ENCODE peak calls at places on chromosome 6, in six cellular contexts. C is SK-N-SH, Q is H1, O is HepG2, V is K562, G is GM12878. I is an unnamed sample.

GRCh38 chr6:107030151-107030550 is 2.2 kb downstream of the MTRES1 start:
- DNase-seq in G (no peak), Q (no peak), O (no peak), V (no peak), C (no peak), I (no peak)

GRCh38 chr6:158031445-158032353 is 50.0 kb downstream of the SYNJ2 start:
- DNase-seq in G (no peak), O (no peak), Q (no peak), V (peak), C (peak), I (peak)

GRCh38 chr6:128725271-128726233 is 157.4 kb upstream of the LAMA2 start:
- DNase-seq in O (peak), V (peak), C (peak), Q (no peak), G (no peak), I (no peak)

GRCh38 chr6:1554881-1555569 is 54.7 kb upstream of the FOXC1 start:
- DNase-seq in G (no peak), V (peak), O (no peak), Q (no peak), C (peak), I (no peak)

GRCh38 chr6:26163733-26164505 is 76.7 kb downstream of the HFE start:
- DNase-seq in Q (no peak), V (no peak), G (no peak), O (no peak), C (no peak), I (no peak)

GRCh38 chr6:158565122-158565429 is 5.2 kb downstream of the TMEM181 start:
- DNase-seq in V (no peak), C (no peak), Q (no peak), O (no peak), G (no peak), I (no peak)

GRCh38 chr6:83514877-83515466 is 2.6 kb downstream of the PRSS35 start:
- DNase-seq in O (peak), G (peak), C (peak), Q (no peak), V (peak), I (no peak)

GRCh38 chr6:85449388-85449817 is 480 bp upstream of the NT5E start:
- DNase-seq in G (peak), Q (no peak), O (no peak), C (no peak), V (no peak), I (no peak)

GRCh38 chr6:65638047-65638831 is 68.8 kb downstream of the EYS start:
- DNase-seq in V (no peak), C (peak), G (no peak), Q (no peak), O (peak), I (no peak)

GRCh38 chr6:151494235-151494950 is 576 bp downstream of the CCDC170 start:
- DNase-seq in Q (no peak), C (peak), G (no peak), V (no peak), O (peak), I (no peak)

GRCh38 chr6:11242709-11243108 is 10.2 kb upstream of the NEDD9 start:
- DNase-seq in O (no peak), C (no peak), Q (no peak), V (no peak), G (no peak), I (no peak)

DNA sequence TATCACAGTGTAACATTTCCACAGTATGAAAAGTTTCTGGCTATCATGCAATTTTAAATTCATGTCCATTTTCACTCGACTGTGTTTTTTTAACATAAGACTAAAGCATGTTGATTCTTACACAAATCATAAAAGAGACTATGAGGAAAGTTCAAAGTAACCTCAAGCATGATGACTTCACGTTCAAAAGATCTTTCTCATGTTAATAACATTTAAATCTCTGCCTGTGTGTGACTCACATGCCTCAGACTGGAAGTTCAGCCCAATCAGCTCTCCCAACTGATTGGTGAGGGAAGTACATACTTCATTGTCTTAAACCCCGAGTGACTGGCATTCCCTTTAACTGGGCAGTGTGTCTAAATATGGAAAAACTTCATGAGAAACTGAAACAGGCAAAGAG is 37.4 kb downstream of the ATXN1 start:
- DNase-seq in O (peak), C (no peak), Q (peak), G (no peak), V (no peak), I (no peak)
- TF ChIP-seq GABPA in O (no peak), C (no peak), Q (no peak), G (no peak), V (no peak), I (no peak)

GRCh38 chr6:53523511-53524454 is 21.1 kb downstream of the GCLC start:
- DNase-seq in C (no peak), Q (no peak), V (no peak), G (no peak), O (no peak), I (no peak)
- H3K27ac ChIP-seq in C (no peak), Q (no peak), V (no peak), G (no peak), O (no peak), I (no peak)

DNA sequence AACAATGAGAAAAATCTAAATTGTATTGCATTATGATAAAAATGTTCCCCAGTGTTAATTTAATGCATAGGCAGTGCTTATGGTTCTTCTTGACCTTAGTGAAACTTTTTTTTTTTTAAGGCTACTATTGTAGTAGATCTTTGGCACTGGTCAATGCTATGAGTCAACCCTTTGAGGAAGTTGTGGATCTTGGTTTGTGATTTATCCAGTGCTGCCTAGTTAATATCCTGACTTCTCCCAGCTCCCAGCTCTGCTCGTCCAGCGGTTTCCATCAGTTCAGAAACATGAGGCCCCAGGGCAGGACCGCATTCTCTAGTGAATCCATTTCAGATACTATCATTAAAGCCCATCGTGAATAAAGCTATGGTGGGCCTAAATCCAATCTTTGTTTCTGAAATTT is 364.5 kb upstream of the JARID2 start:
- DNase-seq in G (no peak), O (no peak), C (no peak), V (no peak), Q (no peak), I (no peak)
- TF ChIP-seq GABPA in G (no peak), O (no peak), C (no peak), V (no peak), Q (no peak), I (no peak)

GRCh38 chr6:108651781-108652227 is 91.1 kb downstream of the FOXO3 start:
- DNase-seq in C (no peak), V (no peak), Q (no peak), O (no peak), G (no peak), I (no peak)

GRCh38 chr6:108650325-108650724 is 89.6 kb downstream of the FOXO3 start:
- DNase-seq in V (no peak), Q (no peak), C (no peak), O (no peak), G (no peak), I (no peak)

GRCh38 chr6:108651287-108651686 is 90.6 kb downstream of the FOXO3 start:
- DNase-seq in C (no peak), Q (no peak), V (no peak), O (no peak), G (no peak), I (no peak)

GRCh38 chr6:108652375-108652774 is 91.7 kb downstream of the FOXO3 start:
- DNase-seq in V (no peak), O (no peak), Q (no peak), G (no peak), C (no peak), I (no peak)

GRCh38 chr6:108650781-108651180 is 90.1 kb downstream of the FOXO3 start:
- DNase-seq in G (no peak), C (no peak), O (no peak), V (no peak), Q (no peak), I (peak)
- H3K27ac ChIP-seq in G (no peak), C (peak), O (no peak), V (no peak), Q (no peak), I (no peak)

GRCh38 chr6:20875369-20875963 is 341.2 kb downstream of the CDKAL1 start:
- DNase-seq in V (no peak), C (peak), O (peak), G (no peak), Q (no peak), I (no peak)
- TF ChIP-seq GABPA in V (no peak), C (no peak), O (no peak), G (no peak), Q (no peak), I (no peak)

DNA sequence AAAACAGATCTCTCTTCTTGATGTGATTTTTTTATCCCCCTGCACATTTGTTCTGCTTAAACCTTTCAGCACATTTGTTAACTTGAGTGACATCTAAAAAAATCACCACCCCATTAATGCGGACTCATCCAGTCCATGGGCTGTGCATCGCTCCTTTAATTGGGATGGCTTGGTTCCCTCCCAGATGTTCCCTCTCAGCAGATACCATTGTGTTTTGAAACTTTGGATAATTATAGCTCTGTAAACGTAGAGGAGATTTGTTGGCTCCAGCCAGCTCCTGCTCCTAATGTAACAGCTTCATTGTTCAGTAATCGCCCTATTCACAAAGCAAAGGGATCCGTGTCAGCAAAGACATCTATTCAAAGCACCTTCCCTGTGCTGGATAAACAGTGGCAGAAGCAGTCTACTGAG is 323.8 kb downstream of the CD83 start:
- DNase-seq in C (no peak), Q (no peak), O (no peak), G (no peak), V (no peak), I (no peak)
- H3K27ac ChIP-seq in C (no peak), Q (no peak), O (no peak), G (no peak), V (no peak), I (no peak)

GRCh38 chr6:88370127-88370710 is 204.1 kb upstream of the CNR1 start:
- DNase-seq in G (no peak), C (no peak), Q (no peak), O (no peak), V (no peak), I (no peak)

GRCh38 chr6:88365656-88366055 is 199.5 kb upstream of the CNR1 start:
- DNase-seq in O (no peak), Q (no peak), C (no peak), G (no peak), V (no peak), I (no peak)

GRCh38 chr6:88367248-88367647 is 201.1 kb upstream of the CNR1 start:
- DNase-seq in O (no peak), C (no peak), Q (no peak), V (no peak), G (no peak), I (no peak)

GRCh38 chr6:88365230-88365629 is 199.1 kb upstream of the CNR1 start:
- DNase-seq in V (no peak), Q (no peak), O (no peak), C (no peak), G (no peak), I (no peak)

DNA sequence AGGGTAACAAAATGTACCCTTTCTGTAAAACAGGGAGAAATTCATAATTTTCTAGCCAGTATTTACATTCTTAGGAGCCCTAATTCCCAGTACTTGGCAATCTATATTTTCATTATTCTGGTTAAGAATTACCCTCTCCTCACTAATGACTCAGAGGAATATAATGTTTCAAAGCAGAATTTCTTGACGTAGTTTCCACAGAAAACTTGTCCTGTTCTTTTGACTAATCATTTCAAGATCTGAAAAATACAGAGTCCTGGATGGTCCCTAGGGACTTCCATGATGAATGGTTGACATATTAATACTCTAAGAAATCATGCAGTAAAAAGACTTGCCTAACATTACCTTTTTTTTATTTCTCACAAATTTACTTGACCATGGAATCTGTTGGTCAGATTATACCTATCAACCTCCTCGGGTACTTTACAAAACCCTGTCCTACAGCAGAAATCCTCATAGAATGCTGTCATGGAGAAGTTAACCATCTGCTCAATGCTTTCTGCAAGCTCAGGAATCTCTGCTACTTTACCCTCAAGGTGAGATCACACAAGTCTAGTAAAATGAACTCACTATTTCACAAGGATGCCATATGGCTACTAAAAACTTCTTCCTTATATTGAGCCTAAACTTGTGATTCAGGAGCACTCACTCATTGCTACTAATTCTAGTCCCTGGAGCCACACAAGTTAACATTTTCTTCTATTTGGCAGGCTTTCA is 202.1 kb upstream of the CNR1 start:
- DNase-seq in V (no peak), G (no peak), O (no peak), C (no peak), Q (no peak), I (no peak)
- TF ChIP-seq GABPA in V (no peak), G (no peak), O (no peak), C (no peak), Q (no peak), I (no peak)

I was measured in HL-60.